ENCODE peak calls at places on chromosomes 16 and 17, in eight cellular contexts. One of them, this sample, is unnamed.

GRCh38 chr16:89862732-89863131 is 10.7 kb upstream of the TCF25 start:
- DNase-seq in HTR-8/SVneo: no peak
- DNase-seq in CD8-positive, alpha-beta memory T cell: no peak
- DNase-seq in activated naive CD4-positive, alpha-beta T cell treated with anti-CD3 and anti-CD28 coated beads, Interleukin-2, amount 50 U/mL, for 16 hours: no peak
- DNase-seq in mucosa of descending colon: no peak
- DNase-seq in NCI-H1417: no peak
- DNase-seq in SHP77 treated with DMSO at 0.1 percent for 48 hours: no peak
- DNase-seq in MV-4-11: no peak
- DNase-seq in this sample: no peak

GRCh38 chr16:3187798-3188674 is at the start of gene OR1F1:
- DNase-seq in SHP77 treated with DMSO at 0.1 percent for 48 hours: peak
- DNase-seq in HTR-8/SVneo: peak
- DNase-seq in NCI-H1417: no peak
- DNase-seq in activated naive CD4-positive, alpha-beta T cell treated with anti-CD3 and anti-CD28 coated beads, Interleukin-2, amount 50 U/mL, for 16 hours: peak
- DNase-seq in MV-4-11: no peak
- DNase-seq in mucosa of descending colon: no peak
- DNase-seq in CD8-positive, alpha-beta memory T cell: peak
- DNase-seq in this sample: peak

GRCh38 chr16:13957197-13958078 is 37.5 kb downstream of the ERCC4 start:
- DNase-seq in activated naive CD4-positive, alpha-beta T cell treated with anti-CD3 and anti-CD28 coated beads, Interleukin-2, amount 50 U/mL, for 16 hours: no peak
- DNase-seq in MV-4-11: peak
- DNase-seq in mucosa of descending colon: peak
- DNase-seq in NCI-H1417: no peak
- DNase-seq in HTR-8/SVneo: peak
- DNase-seq in SHP77 treated with DMSO at 0.1 percent for 48 hours: peak
- DNase-seq in CD8-positive, alpha-beta memory T cell: no peak
- DNase-seq in this sample: peak

GRCh38 chr17:30229012-30229411 is 6.5 kb downstream of the SLC6A4 start:
- DNase-seq in HTR-8/SVneo: no peak
- DNase-seq in activated naive CD4-positive, alpha-beta T cell treated with anti-CD3 and anti-CD28 coated beads, Interleukin-2, amount 50 U/mL, for 16 hours: no peak
- DNase-seq in mucosa of descending colon: no peak
- DNase-seq in CD8-positive, alpha-beta memory T cell: no peak
- DNase-seq in MV-4-11: no peak
- DNase-seq in SHP77 treated with DMSO at 0.1 percent for 48 hours: no peak
- DNase-seq in NCI-H1417: no peak
- DNase-seq in this sample: no peak

GRCh38 chr17:28569446-28569845 is 1.9 kb downstream of the PIGS start:
- DNase-seq in SHP77 treated with DMSO at 0.1 percent for 48 hours: no peak
- DNase-seq in NCI-H1417: no peak
- DNase-seq in HTR-8/SVneo: no peak
- DNase-seq in CD8-positive, alpha-beta memory T cell: no peak
- DNase-seq in MV-4-11: no peak
- DNase-seq in mucosa of descending colon: no peak
- DNase-seq in activated naive CD4-positive, alpha-beta T cell treated with anti-CD3 and anti-CD28 coated beads, Interleukin-2, amount 50 U/mL, for 16 hours: no peak
- DNase-seq in this sample: no peak

GRCh38 chr17:7552621-7553051 is 3.8 kb downstream of the TNFSF12 start:
- DNase-seq in SHP77 treated with DMSO at 0.1 percent for 48 hours: no peak
- DNase-seq in CD8-positive, alpha-beta memory T cell: peak
- DNase-seq in NCI-H1417: no peak
- DNase-seq in MV-4-11: peak
- DNase-seq in HTR-8/SVneo: no peak
- DNase-seq in activated naive CD4-positive, alpha-beta T cell treated with anti-CD3 and anti-CD28 coated beads, Interleukin-2, amount 50 U/mL, for 16 hours: no peak
- DNase-seq in mucosa of descending colon: no peak
- DNase-seq in this sample: no peak

GRCh38 chr16:57906385-57907316 is 64.3 kb downstream of the CNGB1 start:
- DNase-seq in SHP77 treated with DMSO at 0.1 percent for 48 hours: no peak
- DNase-seq in NCI-H1417: no peak
- DNase-seq in HTR-8/SVneo: no peak
- DNase-seq in MV-4-11: no peak
- DNase-seq in mucosa of descending colon: no peak
- DNase-seq in CD8-positive, alpha-beta memory T cell: peak
- DNase-seq in activated naive CD4-positive, alpha-beta T cell treated with anti-CD3 and anti-CD28 coated beads, Interleukin-2, amount 50 U/mL, for 16 hours: peak
- DNase-seq in this sample: no peak

GRCh38 chr17:14204084-14204483 is 32.6 kb downstream of the CDRT15 start:
- DNase-seq in mucosa of descending colon: no peak
- DNase-seq in HTR-8/SVneo: no peak
- DNase-seq in MV-4-11: no peak
- DNase-seq in SHP77 treated with DMSO at 0.1 percent for 48 hours: no peak
- DNase-seq in NCI-H1417: no peak
- DNase-seq in activated naive CD4-positive, alpha-beta T cell treated with anti-CD3 and anti-CD28 coated beads, Interleukin-2, amount 50 U/mL, for 16 hours: no peak
- DNase-seq in CD8-positive, alpha-beta memory T cell: no peak
- DNase-seq in this sample: no peak

GRCh38 chr17:82228842-82229685 is at the start of gene SLC16A3:
- DNase-seq in HTR-8/SVneo: peak
- DNase-seq in MV-4-11: peak
- DNase-seq in CD8-positive, alpha-beta memory T cell: peak
- DNase-seq in activated naive CD4-positive, alpha-beta T cell treated with anti-CD3 and anti-CD28 coated beads, Interleukin-2, amount 50 U/mL, for 16 hours: peak
- DNase-seq in SHP77 treated with DMSO at 0.1 percent for 48 hours: no peak
- DNase-seq in mucosa of descending colon: peak
- DNase-seq in NCI-H1417: no peak
- DNase-seq in this sample: peak

GRCh38 chr17:81424613-81425017 is 29.4 kb downstream of the BAHCC1 start:
- DNase-seq in mucosa of descending colon: no peak
- DNase-seq in HTR-8/SVneo: no peak
- DNase-seq in NCI-H1417: no peak
- DNase-seq in SHP77 treated with DMSO at 0.1 percent for 48 hours: no peak
- DNase-seq in MV-4-11: no peak
- DNase-seq in activated naive CD4-positive, alpha-beta T cell treated with anti-CD3 and anti-CD28 coated beads, Interleukin-2, amount 50 U/mL, for 16 hours: no peak
- DNase-seq in CD8-positive, alpha-beta memory T cell: no peak
- DNase-seq in this sample: no peak

GRCh38 chr17:37206299-37206698 is 169.5 kb upstream of the C17orf78 start:
- DNase-seq in mucosa of descending colon: no peak
- DNase-seq in NCI-H1417: no peak
- DNase-seq in HTR-8/SVneo: no peak
- DNase-seq in MV-4-11: no peak
- DNase-seq in CD8-positive, alpha-beta memory T cell: no peak
- DNase-seq in activated naive CD4-positive, alpha-beta T cell treated with anti-CD3 and anti-CD28 coated beads, Interleukin-2, amount 50 U/mL, for 16 hours: no peak
- DNase-seq in SHP77 treated with DMSO at 0.1 percent for 48 hours: no peak
- DNase-seq in this sample: no peak

GRCh38 chr16:57141822-57142631 is 43.8 kb downstream of the PSME3IP1 start:
- DNase-seq in NCI-H1417: no peak
- DNase-seq in activated naive CD4-positive, alpha-beta T cell treated with anti-CD3 and anti-CD28 coated beads, Interleukin-2, amount 50 U/mL, for 16 hours: no peak
- DNase-seq in HTR-8/SVneo: no peak
- DNase-seq in MV-4-11: peak
- DNase-seq in SHP77 treated with DMSO at 0.1 percent for 48 hours: no peak
- DNase-seq in CD8-positive, alpha-beta memory T cell: peak
- DNase-seq in mucosa of descending colon: no peak
- DNase-seq in this sample: no peak

GRCh38 chr17:75130059-75130631 is 1.4 kb downstream of the NT5C start:
- DNase-seq in activated naive CD4-positive, alpha-beta T cell treated with anti-CD3 and anti-CD28 coated beads, Interleukin-2, amount 50 U/mL, for 16 hours: no peak
- DNase-seq in HTR-8/SVneo: no peak
- DNase-seq in MV-4-11: no peak
- DNase-seq in CD8-positive, alpha-beta memory T cell: no peak
- DNase-seq in mucosa of descending colon: peak
- DNase-seq in SHP77 treated with DMSO at 0.1 percent for 48 hours: no peak
- DNase-seq in NCI-H1417: no peak
- DNase-seq in this sample: no peak

This sample was measured in NCI-H2227 treated with DMSO at 0.1 percent for 48 hours.